ENCODE peak calls at places on chromosomes 1 and 21, in nine cellular contexts. R, P, C, L, A, I, H, D and B are unnamed samples.
A peak's percentile ranks its signal among the peaks of the same experiment; 100 is the strongest.

GRCh38 chr21:35159881-35160280 is 110.8 kb upstream of the RUNX1 start:
- DNase-seq in R (no peak), P (no peak), C (no peak), L (no peak), A (no peak), I (no peak), H (no peak), D (no peak), B (peak; percentile 93)

GRCh38 chr21:41199123-41199522 is 31.2 kb downstream of the BACE2 start:
- DNase-seq in R (no peak), P (no peak), C (no peak), L (no peak), A (no peak), I (no peak), H (no peak), D (no peak), B (no peak)

GRCh38 chr1:183218981-183219621 is 33.0 kb downstream of the LAMC2 start:
- DNase-seq in R (peak; percentile 36), P (no peak), C (no peak), L (peak; percentile 32), A (peak; percentile 54), I (peak; percentile 38), H (peak; percentile 93), D (peak; percentile 61), B (no peak)

GRCh38 chr1:101618900-101619299 is 377.8 kb downstream of the OLFM3 start:
- DNase-seq in R (no peak), P (no peak), C (no peak), L (no peak), A (no peak), I (no peak), H (no peak), D (no peak), B (no peak)

GRCh38 chr21:28193189-28193588 is 799.5 kb downstream of the LTN1 start:
- DNase-seq in R (no peak), P (no peak), C (no peak), L (no peak), A (no peak), I (no peak), H (no peak), D (peak; percentile 2), B (no peak)

GRCh38 chr21:33684068-33684467 is 41.8 kb downstream of the ITSN1 start:
- DNase-seq in R (no peak), P (no peak), C (no peak), L (no peak), A (no peak), I (no peak), H (no peak), D (no peak), B (no peak)

GRCh38 chr1:22104865-22105437 is 37.9 kb downstream of the WNT4 start:
- DNase-seq in R (no peak), P (no peak), C (no peak), L (no peak), A (peak; percentile 49), I (no peak), H (no peak), D (no peak), B (no peak)

GRCh38 chr1:27963393-27963792 is 3.6 kb downstream of the XKR8 start:
- DNase-seq in R (no peak), P (no peak), C (no peak), L (no peak), A (no peak), I (no peak), H (peak; percentile 55), D (no peak), B (no peak)

GRCh38 chr1:200659269-200659668 is 10.4 kb downstream of the DDX59 start:
- DNase-seq in R (no peak), P (no peak), C (no peak), L (no peak), A (no peak), I (no peak), H (no peak), D (no peak), B (peak; percentile 99)

GRCh38 chr1:48756704-48757316 is 19.9 kb downstream of the BEND5 start:
- DNase-seq in R (no peak), P (no peak), C (no peak), L (no peak), A (no peak), I (no peak), H (no peak), D (no peak), B (no peak)

GRCh38 chr1:170586321-170586855 is 54.4 kb downstream of the GORAB start:
- DNase-seq in R (no peak), P (peak; percentile 26), C (no peak), L (no peak), A (no peak), I (no peak), H (peak; percentile 73), D (no peak), B (no peak)

GRCh38 chr1:156961709-156962108 is 41.3 kb downstream of the LRRC71 start:
- DNase-seq in R (no peak), P (no peak), C (no peak), L (no peak), A (peak; percentile 25), I (no peak), H (no peak), D (peak; percentile 59), B (no peak)

GRCh38 chr1:168621356-168621755 is 45.0 kb downstream of the XCL1 start:
- DNase-seq in R (no peak), P (no peak), C (peak; percentile 59), L (no peak), A (no peak), I (no peak), H (no peak), D (no peak), B (no peak)

GRCh38 chr1:201172999-201173610 is 17.5 kb upstream of the IGFN1 start:
- DNase-seq in R (no peak), P (no peak), C (no peak), L (no peak), A (no peak), I (no peak), H (no peak), D (no peak), B (peak; percentile 70)

GRCh38 chr1:80656011-80656627 is 1144.6 kb upstream of the ADGRL2 start:
- DNase-seq in R (no peak), P (no peak), C (no peak), L (no peak), A (no peak), I (no peak), H (no peak), D (peak; percentile 34), B (peak; percentile 32)

GRCh38 chr1:31592132-31592531 is 15.8 kb downstream of the TINAGL1 start:
- DNase-seq in R (no peak), P (no peak), C (no peak), L (no peak), A (no peak), I (no peak), H (no peak), D (no peak), B (no peak)

GRCh38 chr1:202592141-202592540 is 118.1 kb downstream of the SYT2 start:
- DNase-seq in R (no peak), P (no peak), C (no peak), L (no peak), A (no peak), I (no peak), H (no peak), D (no peak), B (no peak)

GRCh38 chr1:212699104-212699838 is 369 bp downstream of the BATF3 start:
- DNase-seq in R (peak; percentile 10), P (peak; percentile 40), C (peak; percentile 60), L (peak; percentile 52), A (peak; percentile 35), I (no peak), H (peak; percentile 69), D (peak; percentile 63), B (no peak)
- H3K27ac ChIP-seq in R (no peak overlapping the region), P (peak overlapping the region; percentile 88), C (no peak overlapping the region), L (peak overlapping the region; percentile 69), A (no peak overlapping the region), I (no peak overlapping the region), H (peak overlapping the region; percentile 73), D (no peak overlapping the region), B (no peak overlapping the region)

GRCh38 chr1:112423207-112423606 is 27.2 kb downstream of the CTTNBP2NL start:
- DNase-seq in R (no peak), P (no peak), C (no peak), L (no peak), A (no peak), I (no peak), H (no peak), D (no peak), B (no peak)
- TF ChIP-seq CTCF in R (no peak), P (no peak), C (no peak), L (no peak), A (no peak), I (no peak), H (no peak), D (no peak), B (no peak)

DNA sequence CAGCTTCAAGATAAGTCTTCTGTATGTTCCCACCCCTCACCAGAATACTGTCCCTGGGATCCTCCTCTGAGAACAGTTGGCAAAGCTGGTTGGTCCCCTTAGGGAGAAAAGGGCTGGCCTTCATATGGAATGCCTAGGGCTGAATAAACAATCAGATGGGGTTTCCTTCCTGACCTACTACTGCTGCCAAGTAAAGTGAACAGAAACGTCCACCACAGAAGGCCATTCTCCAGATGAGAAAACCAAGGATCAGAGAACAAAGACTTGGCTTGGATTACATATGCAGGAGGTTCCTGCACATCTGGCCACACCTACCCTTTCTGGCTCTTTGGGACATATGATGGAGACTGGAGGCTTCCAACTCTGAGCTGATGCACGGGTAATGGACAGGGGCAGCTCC is 194.5 kb downstream of the HIVEP3 start:
- DNase-seq in R (no peak), P (no peak), C (no peak), L (no peak), A (no peak), I (no peak), H (no peak), D (no peak), B (no peak)
- H3K4me1 ChIP-seq in R (no peaks in the 10 kb centered on the region), P (peaks cover 55% of the 10 kb centered on the region), C (peaks cover 23% of the 10 kb centered on the region), L (no peaks in the 10 kb centered on the region), A (peaks cover 29% of the 10 kb centered on the region), I (peaks cover 5% of the 10 kb centered on the region), H (no peaks in the 10 kb centered on the region), D (peaks cover 35% of the 10 kb centered on the region), B (no peaks in the 10 kb centered on the region)

GRCh38 chr1:9900142-9901043 is 9.7 kb downstream of the CTNNBIP1 start:
- DNase-seq in R (no peak), P (peak; percentile 79), C (peak; percentile 78), L (peak; percentile 71), A (no peak), I (peak; percentile 85), H (no peak), D (no peak), B (no peak)
- H3K27ac ChIP-seq in R (no peak overlapping the region), P (peak overlapping the region; percentile 97), C (no peak overlapping the region), L (peak overlapping the region; percentile 64), A (no peak overlapping the region), I (peak overlapping the region; percentile 86), H (no peak overlapping the region), D (no peak overlapping the region), B (no peak overlapping the region)